ENCODE peak calls at places on chromosomes 6 and 20, in five cellular contexts. P is HL-60, C is SK-N-SH, H is stomach, A is H1. J is an unnamed sample.

GRCh38 chr6:109118337-109118736 is 23.0 kb downstream of the CEP57L1 start:
- DNase-seq in H (no peak), A (no peak), C (peak; percentile 14), P (no peak), J (no peak)

GRCh38 chr6:128069180-128069579 is 168.3 kb upstream of the THEMIS start:
- DNase-seq in P (no peak), C (no peak), H (no peak), A (no peak), J (no peak)

GRCh38 chr6:15911753-15912504 is 217.0 kb upstream of the MYLIP start:
- DNase-seq in C (no peak), P (no peak), H (no peak), A (no peak), J (no peak)

GRCh38 chr6:163296835-163297519 is 117.5 kb upstream of the QKI start:
- DNase-seq in P (no peak), C (no peak), A (no peak), H (no peak), J (no peak)

GRCh38 chr6:56324396-56324795 is 77.0 kb upstream of the COL21A1 start:
- DNase-seq in H (no peak), C (no peak), P (no peak), A (no peak), J (no peak)

GRCh38 chr6:155517282-155517681 is 61.6 kb upstream of the NOX3 start:
- DNase-seq in H (peak; percentile 28), P (no peak), C (no peak), A (no peak), J (no peak)

GRCh38 chr6:119986934-119987549 is 637.5 kb upstream of the MAN1A1 start:
- DNase-seq in A (no peak), H (no peak), C (no peak), P (no peak), J (no peak)

GRCh38 chr20:61408951-61409740 is 157.1 kb downstream of the CDH4 start:
- DNase-seq in H (no peak), P (no peak), C (no peak), A (no peak), J (no peak)

GRCh38 chr20:41499961-41500725 is 118.0 kb downstream of the CHD6 start:
- DNase-seq in P (no peak), A (no peak), H (no peak), C (no peak), J (no peak)

GRCh38 chr6:111423055-111423633 is 59.9 kb downstream of the REV3L start:
- DNase-seq in H (no peak), P (no peak), C (no peak), A (no peak), J (no peak)

GRCh38 chr6:30071081-30071818 is 4.3 kb downstream of the PPP1R11 start:
- DNase-seq in P (no peak), H (no peak), C (peak; percentile 11), A (no peak), J (no peak)

GRCh38 chr6:142907544-142907943 is 37.4 kb downstream of the HIVEP2 start:
- DNase-seq in H (no peak), C (no peak), P (no peak), A (no peak), J (no peak)

GRCh38 chr6:22145294-22145693 is 151.5 kb downstream of the PRL start:
- DNase-seq in P (no peak), A (no peak), C (no peak), H (no peak), J (no peak)

GRCh38 chr6:3013901-3014674 is 14.4 kb downstream of the NQO2 start:
- DNase-seq in H (no peak), P (no peak), A (no peak), C (no peak), J (no peak)

GRCh38 chr6:113414511-113414910 is 442.6 kb upstream of the MARCKS start:
- DNase-seq in A (no peak), C (peak; percentile 26), H (peak; percentile 54), P (no peak), J (no peak)

GRCh38 chr6:89287351-89288028 is 27.6 kb downstream of the GABRR2 start:
- DNase-seq in P (no peak), A (no peak), C (no peak), H (no peak), J (no peak)

GRCh38 chr20:50385733-50386640 is 124.2 kb upstream of the PTPN1 start:
- DNase-seq in H (no peak), C (no peak), P (no peak), A (no peak), J (no peak)

GRCh38 chr6:27477318-27478013 is 4.6 kb upstream of the ZNF184 start:
- DNase-seq in C (no peak), H (no peak), A (no peak), P (no peak), J (no peak)

GRCh38 chr6:153167026-153167891 is 36.2 kb upstream of the RGS17 start:
- DNase-seq in A (no peak), H (no peak), P (no peak), C (no peak), J (no peak)

GRCh38 chr6:357261-357790 is 34.2 kb upstream of the IRF4 start:
- DNase-seq in C (no peak), H (no peak), P (no peak), A (no peak), J (no peak)

GRCh38 chr6:12483712-12484111 is 193.6 kb downstream of the EDN1 start:
- DNase-seq in P (no peak), H (no peak), A (no peak), C (no peak), J (no peak)

GRCh38 chr6:31631681-31632278 is 11.3 kb downstream of the PRRC2A start:
- DNase-seq in P (no peak), A (no peak), C (peak; percentile 42), H (no peak), J (no peak)

GRCh38 chr6:31631209-31631608 is 10.7 kb downstream of the PRRC2A start:
- DNase-seq in C (peak; percentile 34), H (no peak), P (no peak), A (no peak), J (no peak)

GRCh38 chr6:31633447-31633846 is 12.9 kb downstream of the PRRC2A start:
- DNase-seq in H (no peak), A (no peak), C (peak; percentile 18), P (no peak), J (no peak)

GRCh38 chr6:31634131-31634530 is 13.6 kb downstream of the PRRC2A start:
- DNase-seq in A (no peak), P (no peak), C (no peak), H (no peak), J (no peak)

GRCh38 chr6:31632279-31632946 is 11.9 kb downstream of the PRRC2A start:
- DNase-seq in A (no peak), C (peak; percentile 22), P (no peak), H (no peak), J (no peak)
- TF ChIP-seq POLR2AphosphoS5 in A (peak; percentile 69), C (peak; percentile 9), P (peak; percentile 40), H (no peak), J (peak; percentile 69)

GRCh38 chr20:43939762-43940121 is 25.1 kb downstream of the TOX2 start:
- DNase-seq in A (no peak), P (no peak), H (no peak), C (no peak), J (no peak)

GRCh38 chr20:43942661-43943285 is 28.1 kb downstream of the TOX2 start:
- DNase-seq in A (no peak), C (no peak), P (peak; percentile 77), H (no peak), J (peak; percentile 50)

GRCh38 chr20:43940518-43941225 is 26.0 kb downstream of the TOX2 start:
- DNase-seq in H (no peak), C (no peak), A (no peak), P (no peak), J (no peak)

GRCh38 chr20:43942213-43942590 is 27.6 kb downstream of the TOX2 start:
- DNase-seq in P (no peak), C (no peak), H (no peak), A (no peak), J (no peak)

DNA sequence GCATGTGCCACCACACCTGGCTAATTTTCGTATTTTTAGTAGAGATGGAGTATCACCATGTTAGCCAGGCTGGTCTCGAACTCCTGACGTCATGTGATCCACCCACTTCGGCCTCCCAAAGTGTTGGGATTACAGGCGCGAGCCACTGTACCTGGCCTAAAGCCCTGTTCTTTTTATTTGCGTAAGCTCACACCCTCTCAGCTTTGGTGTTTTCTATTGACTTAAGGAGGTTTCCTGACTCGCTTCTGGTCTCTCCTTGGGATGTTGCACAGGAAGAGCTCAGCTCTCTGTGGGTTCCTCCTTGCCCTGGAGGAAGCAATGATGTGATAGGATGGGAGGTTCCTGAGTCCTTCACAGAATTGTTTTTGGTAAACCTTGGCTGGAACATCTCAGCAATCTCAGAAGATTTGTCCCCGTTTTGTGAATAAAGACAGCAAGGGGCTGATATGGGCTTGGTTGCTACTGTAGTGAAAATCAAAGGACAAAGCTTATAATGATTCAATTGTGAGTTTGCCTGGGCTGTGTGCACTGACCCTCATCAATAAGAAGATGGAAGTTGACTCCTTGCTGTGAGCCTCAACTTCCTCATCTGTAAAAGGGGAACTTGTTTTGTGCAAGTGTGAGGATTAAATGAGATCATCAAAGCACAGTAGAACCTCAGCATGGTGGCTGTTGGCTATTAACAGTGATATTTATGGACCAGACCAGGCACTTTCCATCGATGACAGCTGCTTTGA is 27.0 kb downstream of the TOX2 start:
- DNase-seq in H (no peak), P (peak; percentile 85), A (no peak), C (no peak), J (no peak)
- TF ChIP-seq POLR2AphosphoS5 in H (no peak), P (peak; percentile 18), A (no peak), C (no peak), J (no peak)

GRCh38 chr6:71463061-71463460 is 174.4 kb downstream of the OGFRL1 start:
- DNase-seq in P (no peak), H (no peak), A (no peak), C (no peak), J (no peak)
- TF ChIP-seq POLR2AphosphoS5 in P (no peak), H (no peak), A (no peak), C (no peak), J (no peak)

GRCh38 chr20:51688600-51688999 is 79.6 kb downstream of the ATP9A start:
- DNase-seq in P (no peak), H (no peak), A (no peak), C (peak; percentile 65), J (no peak)
- TF ChIP-seq POLR2AphosphoS5 in P (no peak), H (no peak), A (no peak), C (no peak), J (no peak)

GRCh38 chr6:52725133-52725529 is 38.1 kb downstream of the GSTA2 start:
- DNase-seq in P (no peak), A (no peak), C (no peak), H (peak; percentile 66), J (no peak)
- TF ChIP-seq POLR2AphosphoS5 in P (no peak), A (no peak), C (no peak), H (no peak), J (no peak)

GRCh38 chr6:50959081-50959641 is 140.5 kb downstream of the TFAP2B start:
- DNase-seq in A (no peak), H (no peak), C (peak; percentile 23), P (no peak), J (no peak)
- TF ChIP-seq POLR2AphosphoS5 in A (no peak), H (no peak), C (no peak), P (no peak), J (no peak)